ENCODE peak calls at places on chromosomes 7 and 10, in four cellular contexts. E is suprapubic skin, H is A549, P is stomach. Z is an unnamed sample.

GRCh38 chr10:80504158-80504811 is 33.4 kb upstream of the SH2D4B start:
- DNase-seq in E (no peak), H (no peak), P (peak; percentile 39), Z (peak; percentile 48)

GRCh38 chr10:19302117-19302516 is 253.5 kb downstream of the MALRD1 start:
- DNase-seq in E (no peak), H (peak; percentile 11), P (no peak), Z (no peak)

GRCh38 chr7:74027683-74028320 is at the start of gene ELN:
- DNase-seq in E (peak; percentile 88), H (no peak), P (peak; percentile 61), Z (peak; percentile 63)

GRCh38 chr10:103930881-103931280 is 12.9 kb upstream of the STN1 start:
- DNase-seq in E (no peak), H (no peak), P (no peak), Z (no peak)

GRCh38 chr10:99544322-99544721 is 11.6 kb downstream of the NKX2-3 start:
- DNase-seq in E (no peak), H (no peak), P (no peak), Z (no peak)

GRCh38 chr7:36840930-36841329 is 116.6 kb upstream of the AOAH start:
- DNase-seq in E (no peak), H (no peak), P (no peak), Z (no peak)

GRCh38 chr10:7492660-7493046 is 81.8 kb upstream of the SFMBT2 start:
- DNase-seq in E (no peak), H (no peak), P (no peak), Z (no peak)

GRCh38 chr7:369981-370621 is 80.1 kb downstream of the FOXL3 start:
- DNase-seq in E (peak; percentile 72), H (no peak), P (peak; percentile 56), Z (peak; percentile 16)

GRCh38 chr7:1571261-1571650 is 1.4 kb upstream of the PSMG3 start:
- DNase-seq in E (no peak), H (peak; percentile 51), P (no peak), Z (no peak)

GRCh38 chr10:44388641-44389040 is 3.7 kb upstream of the CXCL12 start:
- DNase-seq in E (no peak), H (no peak), P (no peak), Z (no peak)

GRCh38 chr7:99272476-99273045 is at the start of gene MYH16:
- DNase-seq in E (no peak), H (no peak), P (no peak), Z (no peak)

GRCh38 chr7:134813668-134814067 is 34.2 kb downstream of the CALD1 start:
- DNase-seq in E (no peak), H (no peak), P (no peak), Z (no peak)

GRCh38 chr10:22335204-22335956 is 9.9 kb upstream of the SPAG6 start:
- DNase-seq in E (no peak), H (peak; percentile 46), P (peak; percentile 53), Z (peak; percentile 61)

GRCh38 chr7:119514326-119514725 is 758.6 kb upstream of the KCND2 start:
- DNase-seq in E (no peak), H (no peak), P (no peak), Z (no peak)

GRCh38 chr10:44969854-44970253 is 8.8 kb downstream of the DEPP1 start:
- DNase-seq in E (peak; percentile 55), H (no peak), P (no peak), Z (no peak)

GRCh38 chr10:24826022-24826421 is 102.3 kb upstream of the ARHGAP21 start:
- DNase-seq in E (no peak), H (no peak), P (no peak), Z (no peak)

GRCh38 chr10:26721561-26721960 is 24.1 kb downstream of the PDSS1 start:
- DNase-seq in E (no peak), H (no peak), P (no peak), Z (no peak)

GRCh38 chr7:47232751-47233412 is 349.0 kb downstream of the TNS3 start:
- DNase-seq in E (no peak), H (no peak), P (no peak), Z (no peak)

GRCh38 chr10:113961261-113961938 is 82.3 kb upstream of the ADRB1 start:
- DNase-seq in E (no peak), H (no peak), P (no peak), Z (peak; percentile 44)

GRCh38 chr7:33157311-33157710 is 27.9 kb downstream of the BBS9 start:
- DNase-seq in E (no peak), H (no peak), P (no peak), Z (no peak)

GRCh38 chr7:36707922-36708321 is 16.4 kb downstream of the AOAH start:
- DNase-seq in E (no peak), H (no peak), P (no peak), Z (no peak)

GRCh38 chr7:2172311-2173183 is 60.2 kb downstream of the MAD1L1 start:
- DNase-seq in E (no peak), H (peak; percentile 52), P (peak; percentile 91), Z (peak; percentile 68)

GRCh38 chr7:120941064-120941463 is 9.5 kb upstream of the ING3 start:
- DNase-seq in E (no peak), H (no peak), P (no peak), Z (no peak)

GRCh38 chr7:148319316-148319808 is 271.2 kb upstream of the C7orf33 start:
- DNase-seq in E (no peak), H (no peak), P (no peak), Z (no peak)

GRCh38 chr7:30594055-30594539 is 581 bp upstream of the GARS1 start:
- DNase-seq in E (no peak), H (peak; percentile 76), P (no peak), Z (peak; percentile 49)

GRCh38 chr10:50291261-50291850 is 40.0 kb upstream of the ASAH2 start:
- DNase-seq in E (no peak), H (no peak), P (no peak), Z (no peak)

DNA sequence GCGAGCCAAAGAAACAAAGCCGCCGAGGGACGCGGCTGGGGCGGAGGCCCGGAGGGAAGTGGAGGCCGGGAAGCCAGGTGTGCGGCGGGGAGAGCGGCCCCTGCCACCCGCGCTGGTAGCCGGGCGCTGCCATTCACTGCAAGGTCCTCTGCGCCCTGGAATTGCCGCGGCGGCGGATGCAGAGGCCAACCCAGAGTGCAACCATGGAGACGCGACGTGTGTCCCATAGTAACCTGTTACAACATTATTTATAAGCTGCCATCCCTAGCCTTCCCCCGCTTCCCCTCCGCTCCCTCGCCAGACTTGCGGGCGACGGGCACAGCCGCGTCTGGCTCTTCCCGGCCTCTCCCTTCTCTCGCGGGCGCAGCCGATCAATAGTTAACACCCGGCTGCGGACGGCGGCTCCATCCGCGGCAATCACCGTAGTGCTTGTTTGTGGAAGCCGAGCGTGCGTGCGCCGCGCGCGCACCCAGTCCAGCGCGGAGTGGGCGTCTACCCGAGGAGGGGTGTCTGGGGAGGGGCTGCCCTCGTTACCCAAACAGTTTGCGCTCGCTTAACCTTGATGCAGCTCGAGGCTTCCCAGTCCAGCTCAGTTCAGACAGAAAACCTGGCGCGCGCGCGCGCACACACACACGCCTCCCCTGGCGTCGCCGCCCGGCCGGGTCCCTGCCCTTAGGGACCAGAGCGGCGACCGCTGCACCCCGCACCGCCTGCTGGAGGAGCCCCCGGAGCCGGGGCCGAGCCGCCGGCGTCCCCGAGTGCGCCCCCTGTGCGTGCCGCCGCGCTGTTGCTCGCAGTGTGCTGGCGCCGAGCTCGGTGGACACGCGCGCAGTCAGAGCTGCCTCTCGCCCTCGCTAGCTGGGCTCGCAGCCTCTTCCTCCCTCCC is 165.4 kb upstream of the DPP6 start:
- DNase-seq in E (no peak), H (no peak), P (no peak), Z (no peak)
- H3K4me3 ChIP-seq in E (peak overlapping the region; percentile 48), H (no peak overlapping the region), P (peak overlapping the region; percentile 45), Z (peak overlapping the region; percentile 27)

GRCh38 chr10:110501142-110501937 is 3.6 kb downstream of the DUSP5 start:
- DNase-seq in E (peak; percentile 92), H (peak; percentile 93), P (peak; percentile 76), Z (peak; percentile 88)
- TF ChIP-seq EP300 in E (no peak), H (no peak), P (no peak), Z (no peak)

GRCh38 chr7:129611246-129612111 is at the start of gene NRF1:
- DNase-seq in E (peak; percentile 92), H (peak; percentile 91), P (peak; percentile 90), Z (peak; percentile 91)
- TF ChIP-seq POLR2A in E (peak; percentile 69), H (peak; percentile 92), P (no peak), Z (peak; percentile 52)

GRCh38 chr7:98203261-98203963 is 7.8 kb upstream of the BHLHA15 start:
- DNase-seq in E (peak; percentile 56), H (no peak), P (no peak), Z (no peak)
- H3K4me3 ChIP-seq in E (no peak overlapping the region), H (no peak overlapping the region), P (no peak overlapping the region), Z (no peak overlapping the region)

GRCh38 chr7:108604685-108605077 is 35.0 kb downstream of the DNAJB9 start:
- DNase-seq in E (no peak), H (no peak), P (no peak), Z (no peak)
- TF ChIP-seq EP300 in E (no peak), H (no peak), P (no peak), Z (no peak)

DNA sequence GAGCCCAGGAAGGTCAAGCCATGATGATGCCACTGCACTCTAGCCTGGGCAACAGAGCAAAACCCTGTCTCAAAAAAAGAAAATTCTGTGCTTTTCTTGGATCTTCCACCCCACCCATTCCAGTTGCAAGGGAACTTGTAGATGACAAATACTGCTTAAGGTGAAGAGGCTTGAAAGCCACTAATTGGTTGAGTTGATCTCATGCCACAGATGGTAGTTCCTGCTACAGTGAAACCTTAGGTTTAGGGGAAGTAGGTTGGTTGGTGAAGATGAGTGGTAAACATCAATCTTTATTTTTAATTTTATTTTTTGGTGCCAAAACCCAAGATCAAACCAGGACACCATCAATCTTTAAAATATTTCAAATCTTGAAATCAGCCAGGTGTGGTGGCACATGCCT is 2.9 kb upstream of the GDI2 start:
- DNase-seq in E (no peak), H (no peak), P (no peak), Z (no peak)
- TF ChIP-seq POLR2A in E (no peak), H (no peak), P (no peak), Z (no peak)

GRCh38 chr10:86376852-86377796 is 10.5 kb upstream of the GRID1 start:
- DNase-seq in E (peak; percentile 85), H (peak; percentile 71), P (peak; percentile 88), Z (peak; percentile 83)
- H3K4me3 ChIP-seq in E (peak overlapping the region; percentile 23), H (no peak overlapping the region), P (peak overlapping the region; percentile 36), Z (no peak overlapping the region)

DNA sequence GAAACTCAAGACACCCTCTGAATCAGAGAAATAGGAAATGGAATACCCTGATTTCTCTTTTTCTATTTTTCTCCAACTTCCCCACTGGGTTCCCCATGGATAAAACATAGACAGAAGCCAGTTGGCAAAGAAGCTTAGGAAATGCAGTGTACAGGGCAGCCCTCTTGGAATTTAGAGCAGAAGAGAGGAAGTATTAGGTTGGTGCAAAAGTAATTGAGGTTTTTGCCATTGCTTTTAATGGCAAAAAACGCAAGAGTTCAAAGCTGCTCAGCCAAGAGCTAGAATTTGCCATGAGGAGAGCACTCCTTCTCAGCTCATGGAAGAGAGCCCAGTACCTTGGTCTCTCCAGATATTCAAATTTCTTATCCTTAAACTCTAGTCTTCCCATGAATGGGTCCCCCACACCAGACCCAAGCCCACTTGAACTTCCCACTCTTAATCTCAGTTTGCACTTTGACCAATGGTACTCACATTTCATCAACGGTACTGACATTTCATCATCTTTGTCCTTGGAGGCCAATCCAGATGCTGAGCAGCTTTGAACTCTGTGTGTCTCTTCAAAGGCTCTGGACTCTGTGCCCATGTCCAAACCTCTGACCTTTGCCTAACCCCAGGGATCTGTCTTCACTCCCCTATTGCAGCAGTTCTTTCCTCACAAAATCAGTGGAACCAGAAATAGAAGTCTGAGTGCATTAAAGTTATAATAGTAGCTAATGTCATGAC is 73.2 kb upstream of the PPP1R3C start:
- DNase-seq in E (no peak), H (no peak), P (no peak), Z (no peak)
- TF ChIP-seq EP300 in E (no peak), H (no peak), P (no peak), Z (no peak)

Z was measured in transverse colon.